ENCODE peak calls at places on chromosome 3, in eight cellular contexts. One of them, this sample, is unnamed.
A peak's percentile ranks its signal among the peaks of the same experiment; 100 is the strongest.

GRCh38 chr3:150177673-150178378 is 207.1 kb upstream of the PFN2 start:
- DNase-seq in AG10803: peak; percentile 53
- DNase-seq in fibroblast of lung: peak; percentile 80
- DNase-seq in choroid plexus epithelial cell: peak; percentile 76
- DNase-seq in nephron progenitor cell: no peak
- DNase-seq in GM13976: no peak
- DNase-seq in GM12865: no peak
- DNase-seq in WTC11: no peak
- DNase-seq in this sample: no peak

GRCh38 chr3:15527031-15527459 is 5.5 kb upstream of the COLQ start:
- DNase-seq in WTC11: peak; percentile 76
- DNase-seq in choroid plexus epithelial cell: peak; percentile 24
- DNase-seq in GM13976: no peak
- DNase-seq in nephron progenitor cell: peak; percentile 60
- DNase-seq in GM12865: peak; percentile 53
- DNase-seq in fibroblast of lung: peak; percentile 7
- DNase-seq in AG10803: no peak
- DNase-seq in this sample: peak; percentile 12

GRCh38 chr3:128438488-128439072 is 28.1 kb downstream of the DNAJB8 start:
- DNase-seq in WTC11: peak; percentile 60
- DNase-seq in GM13976: no peak
- DNase-seq in nephron progenitor cell: no peak
- DNase-seq in AG10803: no peak
- DNase-seq in fibroblast of lung: no peak
- DNase-seq in choroid plexus epithelial cell: no peak
- DNase-seq in GM12865: peak; percentile 30
- DNase-seq in this sample: no peak

GRCh38 chr3:13364602-13365271 is 55.4 kb downstream of the NUP210 start:
- DNase-seq in GM12865: no peak
- DNase-seq in AG10803: no peak
- DNase-seq in GM13976: no peak
- DNase-seq in choroid plexus epithelial cell: peak; percentile 64
- DNase-seq in nephron progenitor cell: no peak
- DNase-seq in WTC11: no peak
- DNase-seq in fibroblast of lung: peak; percentile 37
- DNase-seq in this sample: no peak

GRCh38 chr3:156449712-156450574 is 105.0 kb downstream of the SSR3 start:
- DNase-seq in fibroblast of lung: no peak
- DNase-seq in GM12865: peak; percentile 49
- DNase-seq in nephron progenitor cell: peak; percentile 16
- DNase-seq in WTC11: peak; percentile 18
- DNase-seq in choroid plexus epithelial cell: peak; percentile 65
- DNase-seq in GM13976: peak; percentile 24
- DNase-seq in AG10803: peak; percentile 45
- DNase-seq in this sample: no peak

GRCh38 chr3:98763076-98763475 is at the start of gene ST3GAL6:
- DNase-seq in fibroblast of lung: no peak
- DNase-seq in choroid plexus epithelial cell: peak; percentile 83
- DNase-seq in WTC11: no peak
- DNase-seq in nephron progenitor cell: no peak
- DNase-seq in GM12865: peak; percentile 58
- DNase-seq in GM13976: no peak
- DNase-seq in AG10803: peak; percentile 24
- DNase-seq in this sample: no peak

GRCh38 chr3:63872135-63872924 is 8.7 kb downstream of the ATXN7 start:
- DNase-seq in fibroblast of lung: peak; percentile 94
- DNase-seq in choroid plexus epithelial cell: peak; percentile 83
- DNase-seq in AG10803: peak; percentile 76
- DNase-seq in nephron progenitor cell: no peak
- DNase-seq in GM12865: no peak
- DNase-seq in GM13976: no peak
- DNase-seq in WTC11: no peak
- DNase-seq in this sample: no peak

GRCh38 chr3:33918357-33918756 is 119.9 kb downstream of the PDCD6IP start:
- DNase-seq in fibroblast of lung: peak; percentile 38
- DNase-seq in WTC11: no peak
- DNase-seq in GM13976: no peak
- DNase-seq in nephron progenitor cell: no peak
- DNase-seq in GM12865: no peak
- DNase-seq in choroid plexus epithelial cell: peak; percentile 65
- DNase-seq in AG10803: no peak
- DNase-seq in this sample: no peak

GRCh38 chr3:156518726-156519125 is 36.2 kb downstream of the SSR3 start:
- DNase-seq in choroid plexus epithelial cell: no peak
- DNase-seq in AG10803: peak; percentile 53
- DNase-seq in WTC11: no peak
- DNase-seq in fibroblast of lung: peak; percentile 57
- DNase-seq in nephron progenitor cell: no peak
- DNase-seq in GM12865: no peak
- DNase-seq in GM13976: no peak
- DNase-seq in this sample: no peak

GRCh38 chr3:99866167-99866810 is 48.6 kb downstream of the CMSS1 start:
- DNase-seq in WTC11: no peak
- DNase-seq in AG10803: peak; percentile 94
- DNase-seq in GM13976: no peak
- DNase-seq in fibroblast of lung: peak; percentile 91
- DNase-seq in choroid plexus epithelial cell: peak; percentile 90
- DNase-seq in nephron progenitor cell: no peak
- DNase-seq in GM12865: peak; percentile 18
- DNase-seq in this sample: no peak

GRCh38 chr3:36373084-36373483 is 7.2 kb upstream of the STAC start:
- DNase-seq in GM12865: no peak
- DNase-seq in WTC11: no peak
- DNase-seq in AG10803: peak; percentile 78
- DNase-seq in GM13976: no peak
- DNase-seq in nephron progenitor cell: no peak
- DNase-seq in fibroblast of lung: peak; percentile 97
- DNase-seq in choroid plexus epithelial cell: peak; percentile 38
- DNase-seq in this sample: no peak

GRCh38 chr3:50224639-50225038 is 11.4 kb upstream of the GNAI2 start:
- DNase-seq in fibroblast of lung: no peak
- DNase-seq in GM12865: no peak
- DNase-seq in WTC11: no peak
- DNase-seq in nephron progenitor cell: no peak
- DNase-seq in GM13976: no peak
- DNase-seq in choroid plexus epithelial cell: no peak
- DNase-seq in AG10803: no peak
- DNase-seq in this sample: no peak
- TF ChIP-seq CTCF in fibroblast of lung: no peak
- TF ChIP-seq CTCF in GM12865: no peak
- TF ChIP-seq CTCF in WTC11: no peak
- TF ChIP-seq CTCF in nephron progenitor cell: no peak
- TF ChIP-seq CTCF in GM13976: no peak
- TF ChIP-seq CTCF in choroid plexus epithelial cell: no peak
- TF ChIP-seq CTCF in AG10803: no peak
- TF ChIP-seq CTCF in this sample: no peak

DNA sequence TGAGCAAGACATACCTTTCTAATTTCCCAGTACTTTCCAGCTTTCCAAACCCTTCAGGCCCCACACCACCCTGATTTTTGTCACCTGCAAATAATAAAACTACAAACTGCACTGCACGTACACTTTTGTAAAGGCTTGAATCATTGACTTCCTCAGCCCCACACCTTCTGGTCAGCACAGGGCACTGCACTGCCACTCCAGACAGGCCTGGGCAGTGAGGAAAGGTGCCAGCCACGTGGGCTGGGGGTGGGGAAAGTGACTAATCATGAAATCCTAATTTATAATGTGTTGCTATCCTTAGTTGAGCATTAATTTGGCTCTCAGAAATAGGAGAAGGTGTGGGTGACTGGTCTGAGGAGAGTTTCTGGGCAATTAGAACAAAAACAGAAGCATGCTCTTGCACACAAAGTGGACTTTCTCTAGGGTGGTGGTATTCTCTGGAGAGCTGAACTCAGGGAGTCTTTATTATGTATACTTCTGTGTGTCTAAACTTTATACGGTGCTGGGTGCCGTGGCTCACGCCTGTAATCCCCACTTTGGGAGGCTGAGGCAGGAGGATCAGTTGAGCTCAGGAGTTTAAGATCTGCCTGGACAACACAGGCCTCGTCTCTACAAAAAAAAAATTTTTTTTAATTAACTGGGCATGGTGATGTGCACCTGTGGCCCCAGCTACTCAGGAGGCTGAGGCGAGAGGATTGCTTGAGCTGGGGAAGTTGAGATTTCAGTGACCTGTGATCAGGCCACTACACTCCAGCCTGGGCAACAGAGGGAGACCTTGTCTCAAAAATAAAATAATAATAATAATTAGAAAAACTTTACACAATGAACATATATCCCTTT is 58.2 kb upstream of the FLNB start:
- DNase-seq in AG10803: peak; percentile 31
- DNase-seq in WTC11: no peak
- DNase-seq in fibroblast of lung: peak; percentile 58
- DNase-seq in choroid plexus epithelial cell: no peak
- DNase-seq in GM13976: no peak
- DNase-seq in GM12865: no peak
- DNase-seq in nephron progenitor cell: no peak
- DNase-seq in this sample: no peak
- TF ChIP-seq CTCF in AG10803: peak; percentile 38
- TF ChIP-seq CTCF in WTC11: no peak
- TF ChIP-seq CTCF in fibroblast of lung: no peak
- TF ChIP-seq CTCF in choroid plexus epithelial cell: no peak
- TF ChIP-seq CTCF in GM13976: no peak
- TF ChIP-seq CTCF in GM12865: no peak
- TF ChIP-seq CTCF in nephron progenitor cell: no peak
- TF ChIP-seq CTCF in this sample: peak; percentile 10

DNA sequence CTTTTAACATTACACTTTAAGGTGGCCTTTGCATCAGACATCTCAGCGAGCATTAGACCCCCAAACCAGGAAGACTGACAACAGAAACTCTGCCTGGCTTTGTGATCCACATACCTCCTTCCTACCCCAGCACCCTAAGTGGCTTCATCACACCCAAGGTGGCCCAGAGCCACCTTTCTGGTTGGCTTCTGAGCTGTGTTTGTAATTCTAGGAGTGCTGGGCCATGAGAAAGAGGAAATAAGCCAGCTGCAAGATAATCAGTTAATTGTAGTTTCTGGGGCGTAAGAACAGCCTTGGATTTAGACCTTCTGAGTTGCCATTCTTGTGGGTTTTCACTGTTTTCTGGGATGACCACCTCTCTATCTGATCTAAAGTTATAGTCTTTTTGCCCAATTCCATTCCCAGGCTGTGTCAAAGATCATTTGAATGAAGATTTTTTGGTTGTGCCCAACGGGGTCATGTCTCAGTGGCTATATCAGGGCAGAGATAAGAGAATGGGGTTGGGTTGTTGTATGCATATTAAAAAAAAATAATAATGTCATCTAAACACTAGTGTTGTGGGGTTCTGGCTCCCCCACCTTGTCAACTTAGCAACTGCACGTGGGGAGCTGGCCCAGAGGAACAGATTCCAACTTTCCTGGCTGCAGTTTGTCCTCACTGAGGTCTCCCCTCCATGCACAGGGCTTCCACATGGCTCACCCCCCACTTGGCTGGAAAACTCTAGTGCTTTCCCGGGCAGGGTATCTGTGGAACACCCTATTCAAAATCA is 234.8 kb upstream of the WNT5A start:
- DNase-seq in WTC11: peak; percentile 43
- DNase-seq in fibroblast of lung: peak; percentile 27
- DNase-seq in GM12865: peak; percentile 53
- DNase-seq in AG10803: peak; percentile 42
- DNase-seq in nephron progenitor cell: peak; percentile 31
- DNase-seq in GM13976: peak; percentile 17
- DNase-seq in choroid plexus epithelial cell: peak; percentile 66
- DNase-seq in this sample: no peak
- TF ChIP-seq CTCF in WTC11: peak; percentile 48
- TF ChIP-seq CTCF in fibroblast of lung: peak; percentile 68
- TF ChIP-seq CTCF in GM12865: peak; percentile 64
- TF ChIP-seq CTCF in AG10803: peak; percentile 67
- TF ChIP-seq CTCF in nephron progenitor cell: peak; percentile 54
- TF ChIP-seq CTCF in GM13976: peak; percentile 38
- TF ChIP-seq CTCF in choroid plexus epithelial cell: peak; percentile 85
- TF ChIP-seq CTCF in this sample: peak; percentile 44

DNA sequence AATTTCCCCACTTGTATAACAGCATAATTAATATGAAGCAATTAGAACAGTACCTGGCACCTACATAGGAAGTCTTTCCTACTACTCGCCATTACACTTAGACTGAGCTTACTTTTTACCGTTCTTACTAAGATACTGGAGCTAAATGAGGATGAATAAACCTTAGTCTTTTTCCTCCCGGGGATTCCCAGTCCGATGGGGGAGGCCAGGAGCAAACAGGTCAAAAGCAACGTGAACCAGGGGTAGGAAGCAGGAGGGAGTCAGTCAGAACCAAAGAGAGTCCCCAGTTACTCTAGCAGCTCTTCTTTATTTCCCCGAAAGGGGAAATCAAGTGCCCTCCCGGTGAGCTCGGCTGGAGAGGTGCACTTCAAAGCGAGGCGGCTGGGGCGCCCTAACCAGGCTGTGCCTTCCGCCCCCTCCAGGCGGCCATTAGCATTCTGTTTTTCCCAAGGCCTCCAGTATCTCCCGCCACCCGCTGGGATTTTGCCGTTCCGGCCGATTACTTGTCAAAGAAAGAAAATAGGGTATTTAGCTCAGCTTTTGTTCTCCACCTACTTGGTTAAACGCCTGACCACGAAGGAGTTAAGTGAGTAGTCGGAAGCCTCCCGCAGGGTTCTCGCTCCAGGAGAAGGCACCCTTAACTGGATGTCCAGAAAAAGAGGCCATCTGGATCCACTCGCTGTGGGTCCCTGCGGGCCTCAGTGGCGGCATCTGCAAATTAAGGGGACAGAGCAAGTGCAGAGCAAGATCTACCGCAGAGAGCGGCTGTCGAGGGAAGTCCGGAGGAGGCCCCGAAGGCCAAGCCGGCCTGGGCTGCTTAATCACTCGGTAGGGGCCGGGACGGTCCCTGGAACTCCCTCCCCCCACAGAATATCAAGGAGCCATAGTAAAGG is 6.3 kb upstream of the EOMES start:
- DNase-seq in fibroblast of lung: no peak
- DNase-seq in GM13976: no peak
- DNase-seq in AG10803: no peak
- DNase-seq in WTC11: peak; percentile 91
- DNase-seq in nephron progenitor cell: peak; percentile 58
- DNase-seq in choroid plexus epithelial cell: no peak
- DNase-seq in GM12865: no peak
- DNase-seq in this sample: no peak
- TF ChIP-seq CTCF in fibroblast of lung: no peak
- TF ChIP-seq CTCF in GM13976: no peak
- TF ChIP-seq CTCF in AG10803: no peak
- TF ChIP-seq CTCF in WTC11: no peak
- TF ChIP-seq CTCF in nephron progenitor cell: peak; percentile 28
- TF ChIP-seq CTCF in choroid plexus epithelial cell: peak; percentile 36
- TF ChIP-seq CTCF in GM12865: no peak
- TF ChIP-seq CTCF in this sample: peak; percentile 34

GRCh38 chr3:48432411-48433371 is 2.8 kb upstream of the PLXNB1 start:
- DNase-seq in choroid plexus epithelial cell: peak; percentile 23
- DNase-seq in nephron progenitor cell: no peak
- DNase-seq in GM13976: no peak
- DNase-seq in AG10803: peak; percentile 17
- DNase-seq in WTC11: peak; percentile 75
- DNase-seq in fibroblast of lung: peak; percentile 31
- DNase-seq in GM12865: peak; percentile 46
- DNase-seq in this sample: no peak
- TF ChIP-seq CTCF in choroid plexus epithelial cell: peak; percentile 33
- TF ChIP-seq CTCF in nephron progenitor cell: no peak
- TF ChIP-seq CTCF in GM13976: peak; percentile 12
- TF ChIP-seq CTCF in AG10803: peak; percentile 12
- TF ChIP-seq CTCF in WTC11: no peak
- TF ChIP-seq CTCF in fibroblast of lung: no peak
- TF ChIP-seq CTCF in GM12865: no peak
- TF ChIP-seq CTCF in this sample: peak; percentile 26

GRCh38 chr3:66500575-66501482 is at the start of gene LRIG1:
- DNase-seq in WTC11: peak; percentile 100
- DNase-seq in choroid plexus epithelial cell: peak; percentile 99
- DNase-seq in fibroblast of lung: peak; percentile 98
- DNase-seq in AG10803: peak; percentile 97
- DNase-seq in GM13976: peak; percentile 96
- DNase-seq in nephron progenitor cell: peak; percentile 100
- DNase-seq in GM12865: peak; percentile 99
- DNase-seq in this sample: peak; percentile 99
- TF ChIP-seq CTCF in WTC11: no peak
- TF ChIP-seq CTCF in choroid plexus epithelial cell: no peak
- TF ChIP-seq CTCF in fibroblast of lung: no peak
- TF ChIP-seq CTCF in AG10803: peak; percentile 26
- TF ChIP-seq CTCF in GM13976: peak; percentile 29
- TF ChIP-seq CTCF in nephron progenitor cell: no peak
- TF ChIP-seq CTCF in GM12865: no peak
- TF ChIP-seq CTCF in this sample: peak; percentile 54

This sample was measured in progenitor cell of endocrine pancreas.